ENCODE peak calls at places on chromosomes 5 and 9, in eight cellular contexts. J is kidney epithelial cell; S is spleen; N is heart right ventricle; X is progenitor cell of endocrine pancreas; O is cardiac fibroblast; C is GM23338; F is CD4-positive, alpha-beta T cell. L is an unnamed sample.

GRCh38 chr9:133536536-133536935 is 2.0 kb downstream of the ADAMTSL2 start:
- DNase-seq in C (no peak), S (no peak), O (no peak), X (no peak), F (no peak), J (no peak), N (no peak), L (no peak)

GRCh38 chr5:44532981-44533380 is 143.8 kb upstream of the FGF10 start:
- DNase-seq in O (no peak), J (no peak), F (no peak), N (no peak), S (no peak), X (no peak), C (no peak), L (no peak)

GRCh38 chr5:126516133-126516532 is 78.9 kb downstream of the ALDH7A1 start:
- DNase-seq in O (no peak), F (no peak), N (no peak), S (no peak), J (no peak), C (no peak), X (no peak), L (no peak)

GRCh38 chr9:70120834-70121510 is 77.3 kb downstream of the MAMDC2 start:
- DNase-seq in O (peak; percentile 89), X (no peak), N (peak; percentile 27), F (no peak), J (peak; percentile 88), S (no peak), C (no peak), L (peak; percentile 85)

GRCh38 chr9:98429613-98430012 is 174.2 kb upstream of the TBC1D2 start:
- DNase-seq in N (no peak), F (no peak), J (peak; percentile 39), S (no peak), O (peak; percentile 83), X (no peak), C (no peak), L (peak; percentile 55)

GRCh38 chr9:133760713-133761290 is 22.6 kb upstream of the SARDH start:
- DNase-seq in N (no peak), C (no peak), O (no peak), X (no peak), S (no peak), F (no peak), J (no peak), L (no peak)

GRCh38 chr9:2465921-2466460 is 155.6 kb upstream of the VLDLR start:
- DNase-seq in O (no peak), J (no peak), F (no peak), C (peak; percentile 33), X (no peak), N (no peak), S (no peak), L (no peak)

GRCh38 chr5:24444439-24444838 is 200.3 kb downstream of the CDH10 start:
- DNase-seq in C (no peak), S (no peak), X (no peak), F (no peak), O (no peak), J (no peak), N (peak; percentile 6), L (no peak)

GRCh38 chr5:123157797-123158528 is 68.9 kb downstream of the PRDM6 start:
- DNase-seq in N (no peak), J (no peak), F (no peak), S (no peak), C (no peak), O (peak; percentile 59), X (no peak), L (peak; percentile 29)

GRCh38 chr9:80163889-80164288 is 592.1 kb downstream of the TLE4 start:
- DNase-seq in S (peak; percentile 76), N (no peak), F (no peak), X (no peak), J (no peak), O (no peak), C (no peak), L (no peak)

GRCh38 chr5:1633605-1634336 is 110.0 kb upstream of the LPCAT1 start:
- DNase-seq in O (peak; percentile 79), F (peak; percentile 64), C (peak; percentile 91), N (peak; percentile 80), S (peak; percentile 96), J (no peak), X (peak; percentile 70), L (no peak)

GRCh38 chr9:128244443-128245226 is 31.2 kb downstream of the GOLGA2 start:
- DNase-seq in C (peak; percentile 87), F (no peak), X (no peak), O (peak; percentile 92), J (no peak), S (peak; percentile 86), N (peak; percentile 79), L (peak; percentile 42)

DNA sequence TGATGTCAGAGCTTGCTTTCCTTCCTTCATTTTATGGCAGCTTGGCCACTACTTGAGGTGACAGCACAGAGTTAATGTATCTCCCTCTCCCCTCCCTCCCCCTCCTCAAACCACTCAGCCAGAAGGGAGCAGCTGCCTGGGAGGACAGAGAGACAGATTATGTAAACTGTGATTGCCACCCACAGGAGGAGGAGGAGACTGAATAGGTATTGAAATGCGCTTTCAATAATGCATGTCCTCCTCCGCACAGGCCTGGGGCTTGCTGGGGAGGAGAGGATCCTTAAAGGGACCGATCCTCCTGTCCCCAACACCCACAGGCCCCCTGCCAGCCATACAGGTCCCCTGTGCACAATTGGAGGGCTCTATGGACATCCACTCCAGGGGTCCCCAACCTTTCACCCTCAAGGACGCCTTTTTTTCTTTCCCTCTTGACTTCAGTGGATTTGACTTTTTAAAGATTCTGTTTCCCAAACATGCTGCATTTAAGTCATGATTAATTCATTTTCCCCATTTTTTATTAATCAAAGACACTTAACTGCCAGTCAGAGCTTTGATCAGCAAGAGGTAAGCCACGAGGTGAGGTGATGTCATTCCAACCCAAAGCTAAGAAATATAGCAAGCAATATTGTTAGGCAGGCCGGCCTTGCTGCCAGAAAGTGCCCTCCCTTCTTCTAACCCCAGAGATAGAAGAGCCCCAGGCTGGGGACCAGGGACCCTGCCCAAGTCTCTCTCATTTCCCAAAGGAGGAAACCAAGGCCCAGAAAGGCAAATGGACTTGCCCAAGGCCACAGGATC is 47.5 kb upstream of the CPLX2 start:
- DNase-seq in X (no peak), F (no peak), N (no peak), C (peak; percentile 64), S (no peak), O (no peak), J (no peak), L (no peak)
- TF ChIP-seq CTCF in X (no peak), F (no peak), N (no peak), C (peak; percentile 22), S (no peak), O (no peak), J (no peak), L (no peak)

GRCh38 chr9:92328225-92328624 is 2.5 kb downstream of the CENPP start:
- DNase-seq in O (peak; percentile 70), F (no peak), J (no peak), S (no peak), N (no peak), C (peak; percentile 32), X (no peak), L (peak; percentile 19)
- TF ChIP-seq CTCF in O (peak; percentile 40), F (no peak), J (no peak), S (no peak), N (no peak), C (peak; percentile 45), X (peak; percentile 27), L (peak; percentile 35)

GRCh38 chr9:130431536-130432303 is 13.0 kb upstream of the ASS1 start:
- DNase-seq in O (no peak), J (no peak), N (no peak), X (no peak), C (no peak), S (no peak), F (no peak), L (no peak)

GRCh38 chr9:130430734-130431535 is 13.8 kb upstream of the ASS1 start:
- DNase-seq in J (no peak), X (no peak), N (no peak), F (no peak), C (no peak), O (no peak), S (no peak), L (no peak)

GRCh38 chr9:130432796-130433167 is 12.0 kb upstream of the ASS1 start:
- DNase-seq in J (no peak), N (no peak), C (peak; percentile 54), X (no peak), O (no peak), S (no peak), F (no peak), L (no peak)

GRCh38 chr9:130433168-130433946 is 11.4 kb upstream of the ASS1 start:
- DNase-seq in S (no peak), J (no peak), C (peak; percentile 82), X (peak; percentile 60), F (peak; percentile 12), N (no peak), O (peak; percentile 58), L (no peak)

GRCh38 chr9:130432362-130432761 is 12.4 kb upstream of the ASS1 start:
- DNase-seq in F (no peak), X (no peak), C (no peak), S (no peak), N (no peak), O (no peak), J (no peak), L (no peak)
- TF ChIP-seq CTCF in F (no peak), X (no peak), C (peak; percentile 13), S (no peak), N (peak; percentile 22), O (no peak), J (peak; percentile 10), L (no peak)

DNA sequence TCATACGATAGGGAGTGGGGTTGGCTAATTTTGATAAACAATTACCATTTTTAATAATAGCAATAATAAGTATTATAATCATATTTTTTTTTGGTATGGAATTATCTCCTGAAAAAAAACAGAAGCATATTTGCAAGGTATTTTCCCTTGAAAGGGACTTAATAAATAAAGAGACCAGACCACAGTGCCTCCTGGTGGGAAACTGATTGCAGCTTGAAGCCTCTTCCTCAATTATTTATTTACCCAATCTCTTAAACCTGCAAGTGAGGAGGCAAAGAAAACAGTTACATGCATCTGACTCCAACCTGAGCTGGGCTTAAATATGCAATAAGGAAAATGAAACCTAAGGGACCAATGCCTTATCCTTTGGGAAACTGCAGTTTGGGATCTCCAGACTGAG is 388.1 kb upstream of the ACO1 start:
- DNase-seq in C (peak; percentile 51), S (no peak), X (no peak), O (no peak), J (no peak), F (no peak), N (no peak), L (no peak)
- TF ChIP-seq CTCF in C (peak; percentile 49), S (no peak), X (peak; percentile 13), O (no peak), J (no peak), F (no peak), N (no peak), L (no peak)

DNA sequence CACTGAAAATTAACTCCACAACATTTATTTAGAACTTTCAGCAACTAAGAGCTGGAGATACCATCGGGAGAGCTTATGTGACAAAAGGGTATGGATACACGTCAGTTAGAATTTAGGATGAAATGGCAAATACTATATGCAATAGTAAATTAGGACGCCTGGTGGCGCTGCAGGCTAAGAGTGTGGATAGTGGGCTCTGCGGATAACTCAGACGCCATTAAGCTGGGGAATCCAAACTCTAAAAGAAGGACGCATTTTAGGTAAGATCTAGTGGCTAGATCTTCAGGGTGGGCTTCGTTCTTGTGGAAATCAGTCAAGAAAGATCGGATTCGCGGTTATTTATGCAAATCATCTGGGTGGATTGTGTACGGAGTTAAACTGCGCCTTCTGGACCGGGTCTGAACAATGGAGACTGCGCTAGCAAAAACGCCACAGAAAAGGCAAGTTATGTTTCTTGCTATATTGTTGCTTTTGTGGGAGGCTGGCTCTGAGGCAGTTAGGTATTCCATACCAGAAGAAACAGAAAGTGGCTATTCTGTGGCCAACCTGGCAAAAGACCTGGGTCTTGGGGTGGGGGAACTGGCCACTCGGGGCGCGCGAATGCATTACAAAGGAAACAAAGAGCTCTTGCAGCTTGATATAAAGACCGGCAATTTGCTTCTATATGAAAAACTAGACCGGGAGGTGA is at the start of gene PCDHB5:
- DNase-seq in C (peak; percentile 94), N (peak; percentile 31), S (no peak), X (no peak), F (no peak), O (peak; percentile 12), J (no peak), L (no peak)
- TF ChIP-seq CTCF in C (peak; percentile 87), N (peak; percentile 43), S (peak; percentile 34), X (peak; percentile 62), F (no peak), O (peak; percentile 31), J (peak; percentile 18), L (peak; percentile 6)